ENCODE peak calls at places on chromosome 16, in ten cellular contexts. W is heart left ventricle, R is mesothelial cell of epicardium, A is progenitor cell of endocrine pancreas, Z is PC-3, C is fibroblast of mammary gland, X is BJ, O is upper lobe of right lung, G is uterus, I is osteocyte. K is an unnamed sample.

GRCh38 chr16:28478511-28479180 is 6.5 kb upstream of the NPIPB7 start:
- DNase-seq in O (no peak), W (no peak), C (no peak), Z (no peak), I (no peak), R (no peak), G (no peak), X (no peak), A (no peak), K (no peak)

GRCh38 chr16:22321340-22322001 is 24.3 kb downstream of the POLR3E start:
- DNase-seq in R (no peak), Z (peak), C (peak), G (peak), I (peak), X (no peak), A (peak), W (peak), O (peak), K (peak)

GRCh38 chr16:27291106-27291505 is 22.5 kb upstream of the NSMCE1 start:
- DNase-seq in O (no peak), C (no peak), R (no peak), A (no peak), Z (no peak), G (peak), I (no peak), X (no peak), W (no peak), K (peak)

GRCh38 chr16:4832698-4833343 is 14.3 kb downstream of the GLYR1 start:
- DNase-seq in W (no peak), R (no peak), X (no peak), O (no peak), Z (no peak), A (no peak), G (no peak), C (no peak), I (no peak), K (no peak)

GRCh38 chr16:81778861-81779539 is at the start of gene PLCG2:
- DNase-seq in A (peak), I (no peak), R (peak), C (peak), O (peak), G (peak), Z (peak), X (no peak), W (peak), K (peak)

GRCh38 chr16:25747160-25747758 is 55.5 kb downstream of the HS3ST4 start:
- DNase-seq in A (peak), G (no peak), C (no peak), I (no peak), W (no peak), R (peak), Z (peak), O (no peak), X (no peak), K (no peak)

GRCh38 chr16:73206306-73206705 is 158.4 kb upstream of the ZFHX3 start:
- DNase-seq in X (no peak), G (no peak), R (no peak), C (no peak), W (no peak), Z (no peak), I (no peak), A (no peak), O (no peak), K (no peak)

GRCh38 chr16:27025581-27025980 is 41.1 kb upstream of the C16orf82 start:
- DNase-seq in I (peak), G (no peak), R (no peak), C (no peak), Z (no peak), X (no peak), A (no peak), W (no peak), O (no peak), K (no peak)

GRCh38 chr16:81885976-81886586 is 107.0 kb downstream of the PLCG2 start:
- DNase-seq in R (no peak), I (no peak), O (no peak), W (no peak), A (no peak), Z (peak), C (peak), X (no peak), G (no peak), K (no peak)

GRCh38 chr16:56281256-56281805 is 90.0 kb downstream of the GNAO1 start:
- DNase-seq in W (no peak), C (peak), R (no peak), G (no peak), O (no peak), Z (peak), X (no peak), A (no peak), I (no peak), K (no peak)

GRCh38 chr16:15757075-15757386 is 99.8 kb downstream of the MYH11 start:
- DNase-seq in X (no peak), C (no peak), R (no peak), O (no peak), I (no peak), Z (no peak), G (no peak), W (no peak), A (no peak), K (no peak)

GRCh38 chr16:1002399-1003161 is 21.0 kb downstream of the SOX8 start:
- DNase-seq in A (no peak), O (no peak), Z (peak), G (no peak), I (no peak), C (peak), W (no peak), R (no peak), X (peak), K (no peak)

GRCh38 chr16:62977876-62978275 is 941.6 kb upstream of the CDH8 start:
- DNase-seq in W (no peak), I (no peak), A (no peak), R (no peak), G (no peak), C (no peak), O (no peak), Z (no peak), X (no peak), K (no peak)

GRCh38 chr16:67919618-67920210 is 11.9 kb downstream of the CTRL start:
- DNase-seq in A (no peak), W (no peak), I (no peak), G (no peak), O (no peak), X (no peak), C (no peak), R (no peak), Z (no peak), K (no peak)

GRCh38 chr16:65336169-65336568 is 214.3 kb upstream of the CDH11 start:
- DNase-seq in C (peak), G (no peak), X (peak), W (no peak), O (no peak), A (no peak), Z (peak), R (no peak), I (no peak), K (no peak)

GRCh38 chr16:4690946-4691665 is 2.3 kb upstream of the NUDT16L1 start:
- DNase-seq in W (no peak), C (no peak), Z (no peak), I (no peak), O (peak), A (no peak), X (no peak), R (no peak), G (no peak), K (no peak)

GRCh38 chr16:14303654-14304394 is 232.7 kb downstream of the MRTFB start:
- DNase-seq in I (no peak), R (no peak), C (no peak), Z (no peak), G (peak), X (no peak), A (no peak), W (no peak), O (no peak), K (no peak)

DNA sequence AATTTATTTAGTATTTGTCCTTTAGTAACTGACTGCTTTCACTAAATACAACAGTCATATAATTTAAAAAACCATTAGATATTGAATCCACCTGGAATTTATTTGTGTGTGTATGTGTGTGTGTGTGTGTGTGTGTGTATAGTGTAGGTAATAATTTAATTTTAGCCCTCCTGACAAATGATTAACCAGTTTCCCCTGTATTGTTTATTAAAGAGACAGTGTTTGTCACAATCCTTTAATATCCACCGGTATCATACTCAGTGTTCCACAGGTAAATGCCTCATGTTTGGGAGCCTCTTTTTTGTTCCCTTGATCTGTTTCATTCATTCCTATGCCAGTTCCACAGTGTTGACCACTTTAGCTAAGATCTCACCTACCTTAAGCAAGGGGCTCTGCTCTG is 134.6 kb upstream of the IRX3 start:
- DNase-seq in G (no peak), C (no peak), I (no peak), Z (no peak), X (no peak), W (no peak), A (no peak), R (no peak), O (no peak), K (no peak)
- TF ChIP-seq CTCF in G (no peak), C (no peak), I (no peak), Z (no peak), X (no peak), W (no peak), A (no peak), R (no peak), O (no peak), K (no peak)

GRCh38 chr16:64008131-64008530 is 1113.7 kb downstream of the CDH11 start:
- DNase-seq in A (no peak), W (no peak), C (no peak), R (no peak), G (no peak), X (no peak), O (no peak), I (no peak), Z (no peak), K (no peak)
- TF ChIP-seq CTCF in A (no peak), W (no peak), C (peak), R (no peak), G (no peak), X (peak), O (no peak), I (peak), Z (peak), K (no peak)

DNA sequence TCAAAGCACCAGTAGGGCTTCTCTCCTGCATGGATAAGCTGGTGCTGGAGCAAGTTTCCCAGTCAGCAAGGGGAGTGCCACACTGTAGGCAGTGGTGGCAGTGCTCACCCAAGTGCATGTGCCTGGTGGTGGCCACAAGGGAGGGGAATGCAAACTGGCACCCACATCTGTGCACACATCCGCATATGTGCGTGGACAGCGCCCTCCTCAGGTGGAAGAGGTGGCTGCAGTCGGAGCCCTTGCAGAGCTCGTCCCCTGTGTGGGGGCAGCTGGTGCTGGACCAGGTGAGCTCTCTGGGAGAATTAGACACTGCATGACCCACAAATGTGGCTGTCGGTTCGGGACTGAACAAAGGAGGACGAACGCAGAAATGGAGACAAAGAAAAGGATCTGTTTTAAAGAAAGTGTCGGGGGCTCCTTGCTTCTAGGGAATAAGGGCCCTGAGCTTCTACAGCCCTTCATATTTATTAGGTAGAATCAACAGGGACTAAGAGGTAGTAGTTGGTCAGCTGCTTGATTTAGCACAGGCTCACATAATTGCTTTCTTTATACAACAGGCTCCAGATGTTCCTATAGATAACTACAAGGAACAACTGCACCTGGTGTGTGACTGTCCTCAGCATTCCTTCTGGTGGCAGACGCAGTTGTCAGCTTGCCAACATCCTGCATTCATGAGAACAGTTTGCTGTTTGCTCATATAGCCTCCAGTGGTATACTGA is 5.3 kb upstream of the ZNF689 start:
- DNase-seq in X (no peak), C (peak), A (peak), Z (peak), R (no peak), I (no peak), W (peak), G (no peak), O (peak), K (no peak)
- TF ChIP-seq CTCF in X (peak), C (peak), A (peak), Z (peak), R (peak), I (peak), W (peak), G (no peak), O (peak), K (peak)

GRCh38 chr16:53415504-53415903 is 18.8 kb upstream of the RBL2 start:
- DNase-seq in W (no peak), G (no peak), C (no peak), A (no peak), Z (peak), O (no peak), X (no peak), R (no peak), I (no peak), K (no peak)
- TF ChIP-seq CTCF in W (no peak), G (no peak), C (no peak), A (no peak), Z (peak), O (no peak), X (no peak), R (no peak), I (no peak), K (no peak)

GRCh38 chr16:9824191-9824590 is 358.0 kb downstream of the GRIN2A start:
- DNase-seq in G (no peak), Z (no peak), O (no peak), R (no peak), W (no peak), C (no peak), X (no peak), I (no peak), A (no peak), K (no peak)
- TF ChIP-seq CTCF in G (no peak), Z (no peak), O (no peak), R (no peak), W (no peak), C (no peak), X (no peak), I (no peak), A (no peak), K (no peak)

GRCh38 chr16:66751135-66751991 is at the start of gene DYNC1LI2:
- DNase-seq in O (peak), R (peak), W (peak), A (peak), I (peak), C (peak), X (no peak), G (peak), Z (peak), K (peak)
- TF ChIP-seq CTCF in O (peak), R (peak), W (peak), A (peak), I (peak), C (no peak), X (peak), G (peak), Z (peak), K (peak)

GRCh38 chr16:86540894-86541293 is 14.1 kb downstream of the MTHFSD start:
- DNase-seq in W (no peak), G (no peak), O (no peak), I (no peak), A (no peak), R (no peak), Z (no peak), C (no peak), X (no peak), K (no peak)
- TF ChIP-seq CTCF in W (no peak), G (no peak), O (no peak), I (no peak), A (no peak), R (no peak), Z (no peak), C (no peak), X (no peak), K (no peak)

DNA sequence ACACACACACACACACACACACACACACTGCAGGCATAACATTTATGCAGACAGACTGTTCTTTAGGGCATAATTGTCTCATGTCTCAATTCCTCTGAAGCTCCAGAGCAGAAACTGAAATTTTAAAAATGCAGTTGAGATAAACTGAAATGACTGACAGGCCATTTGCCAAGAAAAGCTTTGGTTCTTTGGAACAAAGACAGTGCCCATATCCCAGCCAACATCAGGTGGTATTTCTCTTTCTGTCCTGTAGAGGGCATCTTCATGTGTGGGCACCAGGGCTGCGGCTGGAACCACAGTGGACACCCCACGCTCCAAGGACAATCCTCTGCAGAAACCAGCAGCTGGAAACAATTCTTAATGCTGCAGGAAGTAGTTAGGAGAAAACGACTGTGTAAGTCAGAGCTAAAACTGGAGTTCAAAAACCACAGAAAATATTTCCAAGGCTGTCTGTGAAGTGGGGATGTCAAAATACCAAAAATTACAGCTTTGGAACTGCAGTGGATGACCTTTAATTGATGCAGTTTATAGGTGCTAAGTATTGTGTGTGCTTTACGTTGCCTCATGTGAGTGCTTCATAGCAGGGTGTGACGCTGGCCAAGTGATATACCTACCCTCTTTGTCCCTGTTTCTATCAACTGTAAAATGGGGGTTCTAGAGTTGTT is 10.6 kb upstream of the MEFV start:
- DNase-seq in W (no peak), C (peak), X (peak), G (no peak), A (no peak), Z (peak), I (no peak), R (no peak), O (no peak), K (no peak)
- TF ChIP-seq CTCF in W (peak), C (peak), X (peak), G (no peak), A (peak), Z (peak), I (peak), R (peak), O (peak), K (peak)

GRCh38 chr16:7511549-7512260 is 179.1 kb downstream of the RBFOX1 start:
- DNase-seq in Z (no peak), R (no peak), X (no peak), W (no peak), G (no peak), A (no peak), I (no peak), O (no peak), C (no peak), K (no peak)

GRCh38 chr16:7515543-7515942 is 182.9 kb downstream of the RBFOX1 start:
- DNase-seq in Z (no peak), R (no peak), C (no peak), G (no peak), X (no peak), O (no peak), W (no peak), I (no peak), A (no peak), K (no peak)

GRCh38 chr16:7509919-7510705 is 177.5 kb downstream of the RBFOX1 start:
- DNase-seq in R (no peak), W (no peak), Z (no peak), X (no peak), O (no peak), A (no peak), G (no peak), C (no peak), I (no peak), K (no peak)

GRCh38 chr16:7512503-7512902 is 179.9 kb downstream of the RBFOX1 start:
- DNase-seq in A (no peak), C (no peak), X (no peak), R (no peak), Z (no peak), I (no peak), O (no peak), G (no peak), W (no peak), K (no peak)

GRCh38 chr16:7513429-7513828 is 180.8 kb downstream of the RBFOX1 start:
- DNase-seq in A (no peak), R (no peak), G (no peak), I (no peak), C (no peak), W (no peak), O (no peak), Z (no peak), X (no peak), K (no peak)
- TF ChIP-seq CTCF in A (peak), R (no peak), G (no peak), I (no peak), C (no peak), W (no peak), O (peak), Z (peak), X (no peak), K (peak)

GRCh38 chr16:88456356-88457292 is 3.5 kb downstream of the ZFPM1 start:
- DNase-seq in W (no peak), G (no peak), C (no peak), R (no peak), A (no peak), O (no peak), X (no peak), I (no peak), Z (no peak), K (no peak)
- TF ChIP-seq CTCF in W (no peak), G (no peak), C (no peak), R (no peak), A (no peak), O (no peak), X (no peak), I (no peak), Z (no peak), K (no peak)

K was measured in type B pancreatic cell.